ENCODE peak calls at places on chromosomes 16 and 17, in four cellular contexts. W is cardiac fibroblast, O is retinal pigment epithelial cell, B is H9. Y is an unnamed sample.

GRCh38 chr17:17303010-17303846 is at the start of gene NT5M:
- DNase-seq in W (peak; percentile 68), O (peak; percentile 9), B (peak; percentile 82), Y (peak; percentile 46)

GRCh38 chr16:10906914-10907756 is 30.1 kb downstream of the CIITA start:
- DNase-seq in W (no peak), O (no peak), B (no peak), Y (no peak)

GRCh38 chr17:6700948-6701307 is 12.2 kb downstream of the SLC13A5 start:
- DNase-seq in W (no peak), O (no peak), B (no peak), Y (no peak)

GRCh38 chr17:19958023-19958422 is 19.6 kb downstream of the AKAP10 start:
- DNase-seq in W (peak; percentile 82), O (peak; percentile 63), B (peak; percentile 69), Y (peak; percentile 92)

GRCh38 chr17:38602453-38602852 is 3.3 kb downstream of the SRCIN1 start:
- DNase-seq in W (no peak), O (no peak), B (no peak), Y (no peak)

GRCh38 chr17:66826856-66827255 is 8.1 kb upstream of the CACNG5 start:
- DNase-seq in W (no peak), O (no peak), B (no peak), Y (no peak)

GRCh38 chr17:78988152-78988551 is 8.4 kb upstream of the LGALS3BP start:
- DNase-seq in W (peak; percentile 71), O (no peak), B (no peak), Y (no peak)

GRCh38 chr17:22695228-22695619 is 1002.9 kb downstream of the KCNJ18 start:
- DNase-seq in W (no peak), O (no peak), B (no peak), Y (no peak)

GRCh38 chr16:12185563-12185962 is 209.0 kb downstream of the SNX29 start:
- DNase-seq in W (no peak), O (no peak), B (no peak), Y (no peak)

GRCh38 chr17:62172492-62173291 is 107.6 kb upstream of the MED13 start:
- DNase-seq in W (peak; percentile 57), O (no peak), B (no peak), Y (no peak)

GRCh38 chr16:86249631-86250030 is 260.7 kb upstream of the FOXF1 start:
- DNase-seq in W (no peak), O (no peak), B (no peak), Y (no peak)

GRCh38 chr17:27573971-27574525 is 56.9 kb upstream of the LGALS9 start:
- DNase-seq in W (peak; percentile 68), O (no peak), B (no peak), Y (peak; percentile 66)

DNA sequence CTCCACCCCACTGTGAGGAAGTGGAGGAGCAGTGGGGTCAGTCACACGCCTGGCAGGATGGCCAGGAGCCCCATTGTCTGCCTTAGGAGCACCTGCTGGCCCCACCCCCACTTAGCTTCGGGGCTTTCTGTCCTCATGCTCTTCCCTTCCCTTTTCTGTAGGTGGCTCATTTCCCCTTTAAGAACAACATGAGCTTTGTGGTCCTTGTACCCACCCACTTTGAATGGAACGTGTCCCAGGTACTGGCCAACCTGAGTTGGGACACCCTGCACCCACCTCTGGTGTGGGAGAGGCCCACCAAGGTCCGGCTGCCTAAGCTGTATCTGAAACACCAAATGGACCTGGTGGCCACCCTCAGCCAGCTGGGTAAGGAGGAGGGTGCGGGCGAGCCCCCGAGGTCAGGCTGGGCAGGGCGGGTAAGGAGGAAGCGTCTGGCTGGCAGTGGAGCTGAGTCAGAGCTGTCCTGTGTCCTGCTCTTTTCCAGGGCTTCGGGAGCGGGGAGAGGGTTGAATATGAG is 9.4 kb upstream of the SERPINF1 start:
- DNase-seq in W (no peak), O (no peak), B (peak; percentile 76), Y (no peak)
- TF ChIP-seq CTCF in W (no peak), O (no peak), B (no peak), Y (no peak)

GRCh38 chr17:82105882-82106696 is 8.1 kb upstream of the FASN start:
- DNase-seq in W (peak; percentile 59), O (no peak), B (peak; percentile 95), Y (peak; percentile 18)
- TF ChIP-seq CTCF in W (peak; percentile 53), O (peak; percentile 57), B (peak; percentile 67), Y (peak; percentile 38)

GRCh38 chr17:4706121-4706520 is 2.2 kb upstream of the PELP1 start:
- DNase-seq in W (no peak), O (no peak), B (peak; percentile 65), Y (no peak)

GRCh38 chr17:4708436-4708835 is 2.0 kb upstream of the ARRB2 start:
- DNase-seq in W (no peak), O (no peak), B (peak; percentile 74), Y (no peak)

GRCh38 chr17:4704991-4705390 is 1.1 kb upstream of the PELP1 start:
- DNase-seq in W (no peak), O (no peak), B (no peak), Y (no peak)

DNA sequence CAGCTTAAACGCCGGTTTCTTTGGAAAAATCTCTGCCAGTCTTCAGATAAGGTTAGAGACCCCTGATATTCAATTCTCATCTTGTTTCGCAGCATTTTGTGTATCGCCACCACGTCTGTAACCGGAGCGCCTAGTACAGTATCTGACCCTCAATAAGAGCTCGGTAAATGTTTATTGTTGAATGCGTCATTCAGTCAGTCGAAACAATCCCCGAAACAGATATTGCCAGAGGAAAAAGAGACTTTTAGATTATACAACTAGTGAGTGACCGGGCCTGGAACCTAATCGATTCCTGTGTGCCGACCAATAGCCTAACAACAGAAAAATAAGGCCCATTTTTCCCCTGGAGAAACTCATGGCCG is 626 bp downstream of the PELP1 start:
- DNase-seq in W (no peak), O (no peak), B (no peak), Y (no peak)
- TF ChIP-seq CTCF in W (no peak), O (no peak), B (no peak), Y (no peak)

GRCh38 chr16:84463221-84463620 is 41.2 kb downstream of the MEAK7 start:
- DNase-seq in W (no peak), O (no peak), B (peak; percentile 17), Y (no peak)

GRCh38 chr16:84467256-84467655 is 37.2 kb downstream of the MEAK7 start:
- DNase-seq in W (no peak), O (no peak), B (no peak), Y (no peak)

GRCh38 chr16:84466692-84467091 is 37.8 kb downstream of the MEAK7 start:
- DNase-seq in W (no peak), O (no peak), B (no peak), Y (no peak)

GRCh38 chr16:84464116-84464515 is 40.3 kb downstream of the MEAK7 start:
- DNase-seq in W (no peak), O (no peak), B (no peak), Y (no peak)

GRCh38 chr16:84465154-84465553 is 39.3 kb downstream of the MEAK7 start:
- DNase-seq in W (no peak), O (no peak), B (peak; percentile 22), Y (no peak)
- TF ChIP-seq CTCF in W (no peak), O (no peak), B (no peak), Y (no peak)

GRCh38 chr16:2500937-2501750 is 12.6 kb upstream of the ATP6V0C start:
- DNase-seq in W (peak; percentile 88), O (peak; percentile 59), B (peak; percentile 94), Y (peak; percentile 77)

GRCh38 chr16:2500634-2500936 is 13.2 kb upstream of the ATP6V0C start:
- DNase-seq in W (no peak), O (no peak), B (peak; percentile 67), Y (no peak)

GRCh38 chr16:2499454-2499853 is 14.3 kb upstream of the ATP6V0C start:
- DNase-seq in W (no peak), O (no peak), B (no peak), Y (no peak)

GRCh38 chr16:2499890-2500633 is 13.7 kb upstream of the ATP6V0C start:
- DNase-seq in W (no peak), O (no peak), B (no peak), Y (no peak)

GRCh38 chr16:2501938-2502900 is 11.5 kb upstream of the ATP6V0C start:
- DNase-seq in W (no peak), O (no peak), B (no peak), Y (no peak)
- TF ChIP-seq CTCF in W (no peak), O (no peak), B (no peak), Y (no peak)

GRCh38 chr17:80832888-80833583 is 158.6 kb upstream of the CHMP6 start:
- DNase-seq in W (peak; percentile 98), O (peak; percentile 95), B (peak; percentile 99), Y (peak; percentile 99)
- TF ChIP-seq CTCF in W (no peak), O (no peak), B (no peak), Y (no peak)

GRCh38 chr17:63699638-63700527 is at the start of gene LIMD2:
- DNase-seq in W (peak; percentile 38), O (no peak), B (peak; percentile 85), Y (peak; percentile 32)

GRCh38 chr17:63698886-63699637 is 863 bp downstream of the LIMD2 start:
- DNase-seq in W (peak; percentile 49), O (no peak), B (peak; percentile 75), Y (peak; percentile 61)

GRCh38 chr17:63702223-63702577 is 2.3 kb upstream of the LIMD2 start:
- DNase-seq in W (no peak), O (no peak), B (no peak), Y (no peak)

GRCh38 chr17:63701477-63702222 is 1.7 kb upstream of the LIMD2 start:
- DNase-seq in W (no peak), O (no peak), B (no peak), Y (no peak)

GRCh38 chr17:63700528-63701441 is 860 bp upstream of the LIMD2 start:
- DNase-seq in W (peak; percentile 73), O (no peak), B (peak; percentile 69), Y (peak; percentile 52)
- TF ChIP-seq CTCF in W (no peak), O (no peak), B (peak; percentile 45), Y (no peak)

GRCh38 chr16:47973552-47973951 is 182.2 kb downstream of the ABCC12 start:
- DNase-seq in W (no peak), O (no peak), B (no peak), Y (no peak)

GRCh38 chr16:47978491-47979490 is 177.0 kb downstream of the ABCC12 start:
- DNase-seq in W (no peak), O (no peak), B (no peak), Y (no peak)

GRCh38 chr16:47979783-47980182 is 176.0 kb downstream of the ABCC12 start:
- DNase-seq in W (no peak), O (no peak), B (no peak), Y (no peak)

GRCh38 chr16:47976609-47977180 is 179.1 kb downstream of the ABCC12 start:
- DNase-seq in W (no peak), O (no peak), B (no peak), Y (no peak)

GRCh38 chr16:47977802-47978201 is 178.0 kb downstream of the ABCC12 start:
- DNase-seq in W (no peak), O (no peak), B (no peak), Y (no peak)
- TF ChIP-seq CTCF in W (no peak), O (no peak), B (no peak), Y (no peak)

Y was measured in astrocyte of the spinal cord.